ENCODE peak calls at places on chromosomes 16 and 17, in nine cellular contexts. One of them, this sample, is unnamed.

GRCh38 chr17:81480140-81480917 is 32.3 kb downstream of the ACTG1 start:
- DNase-seq in WERI-Rb-1: no peak
- DNase-seq in NB4: no peak
- DNase-seq in breast epithelium: no peak
- DNase-seq in HL-60: no peak
- DNase-seq in cardiac muscle cell: peak
- DNase-seq in GM20000: no peak
- DNase-seq in A549: no peak
- DNase-seq in HepG2: no peak
- DNase-seq in this sample: no peak

GRCh38 chr16:78133919-78134318 is 34.5 kb downstream of the WWOX start:
- DNase-seq in cardiac muscle cell: no peak
- DNase-seq in GM20000: no peak
- DNase-seq in A549: no peak
- DNase-seq in NB4: no peak
- DNase-seq in HepG2: peak
- DNase-seq in HL-60: no peak
- DNase-seq in breast epithelium: no peak
- DNase-seq in WERI-Rb-1: no peak
- DNase-seq in this sample: no peak

GRCh38 chr16:15811778-15812750 is 44.8 kb downstream of the MYH11 start:
- DNase-seq in breast epithelium: peak
- DNase-seq in WERI-Rb-1: peak
- DNase-seq in HL-60: no peak
- DNase-seq in NB4: peak
- DNase-seq in HepG2: no peak
- DNase-seq in cardiac muscle cell: peak
- DNase-seq in GM20000: no peak
- DNase-seq in A549: no peak
- DNase-seq in this sample: no peak

GRCh38 chr17:58412910-58413630 is 4.3 kb downstream of the RNF43 start:
- DNase-seq in HepG2: peak
- DNase-seq in HL-60: no peak
- DNase-seq in breast epithelium: no peak
- DNase-seq in NB4: peak
- DNase-seq in WERI-Rb-1: no peak
- DNase-seq in GM20000: no peak
- DNase-seq in A549: no peak
- DNase-seq in cardiac muscle cell: no peak
- DNase-seq in this sample: no peak

GRCh38 chr16:66881560-66881959 is 1.2 kb downstream of the PDP2 start:
- DNase-seq in HL-60: no peak
- DNase-seq in A549: no peak
- DNase-seq in HepG2: no peak
- DNase-seq in GM20000: no peak
- DNase-seq in NB4: no peak
- DNase-seq in cardiac muscle cell: no peak
- DNase-seq in breast epithelium: no peak
- DNase-seq in WERI-Rb-1: no peak
- DNase-seq in this sample: no peak

GRCh38 chr16:51326131-51326856 is 175.2 kb upstream of the SALL1 start:
- DNase-seq in HepG2: no peak
- DNase-seq in WERI-Rb-1: no peak
- DNase-seq in breast epithelium: no peak
- DNase-seq in NB4: peak
- DNase-seq in GM20000: no peak
- DNase-seq in A549: peak
- DNase-seq in cardiac muscle cell: peak
- DNase-seq in HL-60: no peak
- DNase-seq in this sample: no peak

GRCh38 chr17:7560172-7561027 is 1.3 kb upstream of the SENP3 start:
- DNase-seq in cardiac muscle cell: peak
- DNase-seq in GM20000: no peak
- DNase-seq in A549: peak
- DNase-seq in NB4: no peak
- DNase-seq in HepG2: peak
- DNase-seq in WERI-Rb-1: peak
- DNase-seq in breast epithelium: peak
- DNase-seq in HL-60: no peak
- DNase-seq in this sample: no peak

GRCh38 chr17:69967910-69968411 is 107.1 kb upstream of the KCNJ16 start:
- DNase-seq in HepG2: no peak
- DNase-seq in HL-60: no peak
- DNase-seq in NB4: no peak
- DNase-seq in WERI-Rb-1: no peak
- DNase-seq in A549: no peak
- DNase-seq in GM20000: no peak
- DNase-seq in cardiac muscle cell: peak
- DNase-seq in breast epithelium: no peak
- DNase-seq in this sample: no peak

GRCh38 chr17:57876023-57876865 is 26.4 kb upstream of the MRPS23 start:
- DNase-seq in breast epithelium: no peak
- DNase-seq in GM20000: no peak
- DNase-seq in HL-60: no peak
- DNase-seq in A549: no peak
- DNase-seq in WERI-Rb-1: no peak
- DNase-seq in HepG2: no peak
- DNase-seq in NB4: no peak
- DNase-seq in cardiac muscle cell: no peak
- DNase-seq in this sample: no peak

GRCh38 chr16:508884-509736 is 18.4 kb upstream of the CAPN15 start:
- DNase-seq in breast epithelium: no peak
- DNase-seq in HL-60: no peak
- DNase-seq in NB4: no peak
- DNase-seq in cardiac muscle cell: no peak
- DNase-seq in HepG2: peak
- DNase-seq in GM20000: no peak
- DNase-seq in WERI-Rb-1: peak
- DNase-seq in A549: no peak
- DNase-seq in this sample: no peak

GRCh38 chr17:6070895-6071511 is 824 bp downstream of the WSCD1 start:
- DNase-seq in cardiac muscle cell: no peak
- DNase-seq in HL-60: no peak
- DNase-seq in GM20000: peak
- DNase-seq in HepG2: no peak
- DNase-seq in A549: peak
- DNase-seq in WERI-Rb-1: peak
- DNase-seq in NB4: no peak
- DNase-seq in breast epithelium: no peak
- DNase-seq in this sample: no peak

GRCh38 chr17:59366773-59367656 is 35.6 kb downstream of the YPEL2 start:
- DNase-seq in breast epithelium: peak
- DNase-seq in NB4: no peak
- DNase-seq in HepG2: peak
- DNase-seq in GM20000: no peak
- DNase-seq in A549: no peak
- DNase-seq in WERI-Rb-1: peak
- DNase-seq in HL-60: no peak
- DNase-seq in cardiac muscle cell: no peak
- DNase-seq in this sample: no peak

GRCh38 chr17:77361986-77362620 is 221.3 kb downstream of the SEC14L1 start:
- DNase-seq in NB4: no peak
- DNase-seq in WERI-Rb-1: no peak
- DNase-seq in HepG2: no peak
- DNase-seq in HL-60: no peak
- DNase-seq in breast epithelium: no peak
- DNase-seq in cardiac muscle cell: no peak
- DNase-seq in GM20000: no peak
- DNase-seq in A549: no peak
- DNase-seq in this sample: no peak

GRCh38 chr17:20948984-20949777 is 93.6 kb downstream of the USP22 start:
- DNase-seq in GM20000: no peak
- DNase-seq in A549: no peak
- DNase-seq in breast epithelium: no peak
- DNase-seq in HepG2: no peak
- DNase-seq in WERI-Rb-1: no peak
- DNase-seq in NB4: no peak
- DNase-seq in cardiac muscle cell: no peak
- DNase-seq in HL-60: no peak
- DNase-seq in this sample: no peak

GRCh38 chr16:10183606-10183959 is 1.4 kb upstream of the GRIN2A start:
- DNase-seq in GM20000: peak
- DNase-seq in HepG2: no peak
- DNase-seq in NB4: no peak
- DNase-seq in HL-60: no peak
- DNase-seq in cardiac muscle cell: no peak
- DNase-seq in A549: no peak
- DNase-seq in breast epithelium: no peak
- DNase-seq in WERI-Rb-1: no peak
- DNase-seq in this sample: no peak

GRCh38 chr16:71557299-71557698 is 19.6 kb downstream of the TAT start:
- DNase-seq in WERI-Rb-1: no peak
- DNase-seq in NB4: no peak
- DNase-seq in cardiac muscle cell: no peak
- DNase-seq in HepG2: no peak
- DNase-seq in A549: no peak
- DNase-seq in breast epithelium: no peak
- DNase-seq in HL-60: no peak
- DNase-seq in GM20000: no peak
- DNase-seq in this sample: no peak

GRCh38 chr17:41301916-41302901 is at the start of gene KRTAP29-1:
- DNase-seq in A549: no peak
- DNase-seq in NB4: no peak
- DNase-seq in cardiac muscle cell: no peak
- DNase-seq in HL-60: no peak
- DNase-seq in GM20000: no peak
- DNase-seq in WERI-Rb-1: no peak
- DNase-seq in HepG2: no peak
- DNase-seq in breast epithelium: peak
- DNase-seq in this sample: no peak

GRCh38 chr17:49646391-49647255 is 31.3 kb downstream of the SPOP start:
- DNase-seq in NB4: no peak
- DNase-seq in GM20000: peak
- DNase-seq in WERI-Rb-1: no peak
- DNase-seq in A549: no peak
- DNase-seq in cardiac muscle cell: peak
- DNase-seq in HL-60: no peak
- DNase-seq in breast epithelium: no peak
- DNase-seq in HepG2: peak
- DNase-seq in this sample: no peak

GRCh38 chr16:10635367-10636021 is 55.1 kb upstream of the EMP2 start:
- DNase-seq in cardiac muscle cell: no peak
- DNase-seq in breast epithelium: no peak
- DNase-seq in WERI-Rb-1: no peak
- DNase-seq in GM20000: no peak
- DNase-seq in HepG2: no peak
- DNase-seq in HL-60: no peak
- DNase-seq in A549: no peak
- DNase-seq in NB4: no peak
- DNase-seq in this sample: no peak

GRCh38 chr17:46171939-46172338 is 21.3 kb downstream of the KANSL1 start:
- DNase-seq in WERI-Rb-1: no peak
- DNase-seq in cardiac muscle cell: no peak
- DNase-seq in HL-60: no peak
- DNase-seq in breast epithelium: no peak
- DNase-seq in HepG2: no peak
- DNase-seq in A549: no peak
- DNase-seq in NB4: no peak
- DNase-seq in GM20000: no peak
- DNase-seq in this sample: no peak

GRCh38 chr17:14784997-14785696 is 480.0 kb downstream of the PMP22 start:
- DNase-seq in NB4: no peak
- DNase-seq in A549: no peak
- DNase-seq in HepG2: peak
- DNase-seq in GM20000: no peak
- DNase-seq in HL-60: no peak
- DNase-seq in breast epithelium: no peak
- DNase-seq in WERI-Rb-1: peak
- DNase-seq in cardiac muscle cell: no peak
- DNase-seq in this sample: no peak
- TF ChIP-seq CTCF in NB4: no peak
- TF ChIP-seq CTCF in A549: no peak
- TF ChIP-seq CTCF in HepG2: peak
- TF ChIP-seq CTCF in GM20000: no peak
- TF ChIP-seq CTCF in HL-60: no peak
- TF ChIP-seq CTCF in breast epithelium: no peak
- TF ChIP-seq CTCF in WERI-Rb-1: peak
- TF ChIP-seq CTCF in cardiac muscle cell: no peak
- TF ChIP-seq CTCF in this sample: no peak

DNA sequence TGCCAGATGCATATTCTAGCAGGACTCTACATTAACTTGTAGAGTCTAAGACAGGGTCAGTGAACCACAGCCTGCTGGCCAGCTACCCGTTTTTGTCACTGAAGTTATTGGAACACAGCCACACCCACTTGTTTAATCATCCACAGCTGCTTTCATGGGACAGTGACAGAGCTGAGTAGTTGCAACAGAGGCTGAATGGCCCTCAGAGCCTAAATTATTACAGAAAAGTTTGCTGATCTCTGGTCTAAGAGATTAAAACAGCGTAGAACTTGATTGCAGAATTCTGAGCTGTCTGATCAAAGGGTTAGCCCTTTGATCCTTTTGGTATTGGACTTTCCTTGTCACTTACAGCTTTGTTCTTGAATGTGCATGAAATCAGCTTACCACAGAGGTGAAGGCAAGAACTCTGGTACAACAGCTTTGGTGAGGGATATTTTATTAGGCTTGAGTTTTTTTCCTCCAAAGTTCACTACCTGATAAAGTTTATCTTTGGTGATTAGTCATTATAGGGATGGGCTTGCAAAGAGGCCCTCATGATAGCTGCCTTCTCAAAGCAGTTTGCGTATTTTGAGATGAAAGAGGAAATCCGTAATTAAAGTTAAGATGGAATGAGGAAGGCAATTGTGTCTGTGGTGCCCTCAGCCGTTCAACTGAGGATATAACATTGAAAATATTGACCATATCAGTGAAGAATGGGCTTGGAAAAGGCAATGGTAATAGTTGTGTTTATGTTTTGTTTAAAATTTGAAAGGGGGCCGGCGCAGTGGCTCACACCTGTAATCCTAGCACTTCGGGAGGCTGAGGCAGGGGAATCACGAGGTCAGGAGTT is 23.7 kb downstream of the ALDH3A2 start:
- DNase-seq in A549: no peak
- DNase-seq in HL-60: no peak
- DNase-seq in WERI-Rb-1: no peak
- DNase-seq in NB4: no peak
- DNase-seq in cardiac muscle cell: no peak
- DNase-seq in breast epithelium: no peak
- DNase-seq in HepG2: peak
- DNase-seq in GM20000: no peak
- DNase-seq in this sample: no peak
- TF ChIP-seq CTCF in A549: peak
- TF ChIP-seq CTCF in HL-60: no peak
- TF ChIP-seq CTCF in WERI-Rb-1: peak
- TF ChIP-seq CTCF in NB4: no peak
- TF ChIP-seq CTCF in cardiac muscle cell: peak
- TF ChIP-seq CTCF in breast epithelium: no peak
- TF ChIP-seq CTCF in HepG2: peak
- TF ChIP-seq CTCF in GM20000: no peak
- TF ChIP-seq CTCF in this sample: no peak

GRCh38 chr16:13896543-13897182 is 23.3 kb upstream of the ERCC4 start:
- DNase-seq in cardiac muscle cell: peak
- DNase-seq in HepG2: peak
- DNase-seq in HL-60: no peak
- DNase-seq in breast epithelium: no peak
- DNase-seq in A549: no peak
- DNase-seq in NB4: peak
- DNase-seq in WERI-Rb-1: no peak
- DNase-seq in GM20000: no peak
- DNase-seq in this sample: no peak
- TF ChIP-seq CTCF in cardiac muscle cell: peak
- TF ChIP-seq CTCF in HepG2: peak
- TF ChIP-seq CTCF in HL-60: no peak
- TF ChIP-seq CTCF in breast epithelium: no peak
- TF ChIP-seq CTCF in A549: peak
- TF ChIP-seq CTCF in NB4: peak
- TF ChIP-seq CTCF in WERI-Rb-1: peak
- TF ChIP-seq CTCF in GM20000: peak
- TF ChIP-seq CTCF in this sample: no peak

GRCh38 chr16:7615565-7615964 is 282.9 kb downstream of the RBFOX1 start:
- DNase-seq in GM20000: no peak
- DNase-seq in breast epithelium: no peak
- DNase-seq in A549: no peak
- DNase-seq in HepG2: no peak
- DNase-seq in cardiac muscle cell: no peak
- DNase-seq in NB4: peak
- DNase-seq in WERI-Rb-1: peak
- DNase-seq in HL-60: no peak
- DNase-seq in this sample: no peak
- TF ChIP-seq CTCF in GM20000: no peak
- TF ChIP-seq CTCF in breast epithelium: no peak
- TF ChIP-seq CTCF in A549: no peak
- TF ChIP-seq CTCF in HepG2: peak
- TF ChIP-seq CTCF in cardiac muscle cell: no peak
- TF ChIP-seq CTCF in NB4: peak
- TF ChIP-seq CTCF in WERI-Rb-1: peak
- TF ChIP-seq CTCF in HL-60: no peak
- TF ChIP-seq CTCF in this sample: no peak

This sample was measured in omental fat pad.